ENCODE peak calls at places on chromosome 3, in ten cellular contexts. One of them, this sample, is unnamed.

GRCh38 chr3:94146455-94146854 is 83.6 kb downstream of the NSUN3 start:
- DNase-seq in IMR-90: no peak
- DNase-seq in adipocyte: no peak
- DNase-seq in BJ: no peak
- DNase-seq in PC-9: no peak
- DNase-seq in cardiac muscle cell: peak
- DNase-seq in cardiac fibroblast: peak
- DNase-seq in fibroblast of the aortic adventitia: no peak
- DNase-seq in mucosa of descending colon: no peak
- DNase-seq in tibial nerve: no peak
- DNase-seq in this sample: no peak

GRCh38 chr3:12938258-12938711 is 96.9 kb upstream of the RPL32 start:
- DNase-seq in fibroblast of the aortic adventitia: peak
- DNase-seq in IMR-90: peak
- DNase-seq in PC-9: no peak
- DNase-seq in adipocyte: peak
- DNase-seq in tibial nerve: peak
- DNase-seq in mucosa of descending colon: no peak
- DNase-seq in BJ: no peak
- DNase-seq in cardiac muscle cell: no peak
- DNase-seq in cardiac fibroblast: peak
- DNase-seq in this sample: no peak

GRCh38 chr3:197736491-197737318 is at the start of gene RUBCN:
- DNase-seq in mucosa of descending colon: peak
- DNase-seq in PC-9: peak
- DNase-seq in BJ: peak
- DNase-seq in cardiac fibroblast: peak
- DNase-seq in cardiac muscle cell: peak
- DNase-seq in fibroblast of the aortic adventitia: peak
- DNase-seq in adipocyte: peak
- DNase-seq in tibial nerve: peak
- DNase-seq in IMR-90: peak
- DNase-seq in this sample: peak

GRCh38 chr3:31185004-31185357 is 290.5 kb upstream of the GADL1 start:
- DNase-seq in cardiac fibroblast: peak
- DNase-seq in adipocyte: no peak
- DNase-seq in fibroblast of the aortic adventitia: peak
- DNase-seq in cardiac muscle cell: no peak
- DNase-seq in tibial nerve: no peak
- DNase-seq in BJ: no peak
- DNase-seq in PC-9: no peak
- DNase-seq in mucosa of descending colon: no peak
- DNase-seq in IMR-90: no peak
- DNase-seq in this sample: no peak

GRCh38 chr3:58419782-58420512 is 13.7 kb downstream of the PDHB start:
- DNase-seq in BJ: no peak
- DNase-seq in cardiac fibroblast: peak
- DNase-seq in tibial nerve: peak
- DNase-seq in PC-9: no peak
- DNase-seq in IMR-90: peak
- DNase-seq in adipocyte: no peak
- DNase-seq in mucosa of descending colon: peak
- DNase-seq in fibroblast of the aortic adventitia: peak
- DNase-seq in cardiac muscle cell: no peak
- DNase-seq in this sample: no peak

GRCh38 chr3:86702381-86702958 is 288.5 kb downstream of the VGLL3 start:
- DNase-seq in tibial nerve: no peak
- DNase-seq in BJ: no peak
- DNase-seq in fibroblast of the aortic adventitia: peak
- DNase-seq in PC-9: no peak
- DNase-seq in cardiac muscle cell: peak
- DNase-seq in cardiac fibroblast: peak
- DNase-seq in mucosa of descending colon: no peak
- DNase-seq in adipocyte: peak
- DNase-seq in IMR-90: peak
- DNase-seq in this sample: no peak

GRCh38 chr3:128426128-128426921 is 40.4 kb downstream of the DNAJB8 start:
- DNase-seq in mucosa of descending colon: peak
- DNase-seq in fibroblast of the aortic adventitia: peak
- DNase-seq in cardiac fibroblast: peak
- DNase-seq in cardiac muscle cell: peak
- DNase-seq in IMR-90: no peak
- DNase-seq in BJ: no peak
- DNase-seq in adipocyte: peak
- DNase-seq in tibial nerve: peak
- DNase-seq in PC-9: no peak
- DNase-seq in this sample: peak

GRCh38 chr3:150230037-150230436 is 178.1 kb upstream of the TSC22D2 start:
- DNase-seq in cardiac fibroblast: no peak
- DNase-seq in tibial nerve: no peak
- DNase-seq in IMR-90: no peak
- DNase-seq in adipocyte: no peak
- DNase-seq in cardiac muscle cell: no peak
- DNase-seq in PC-9: no peak
- DNase-seq in BJ: no peak
- DNase-seq in fibroblast of the aortic adventitia: no peak
- DNase-seq in mucosa of descending colon: no peak
- DNase-seq in this sample: no peak

GRCh38 chr3:183553263-183554026 is 2.1 kb downstream of the KLHL6 start:
- DNase-seq in tibial nerve: no peak
- DNase-seq in cardiac muscle cell: no peak
- DNase-seq in adipocyte: no peak
- DNase-seq in mucosa of descending colon: no peak
- DNase-seq in fibroblast of the aortic adventitia: no peak
- DNase-seq in cardiac fibroblast: no peak
- DNase-seq in PC-9: no peak
- DNase-seq in BJ: no peak
- DNase-seq in IMR-90: no peak
- DNase-seq in this sample: no peak

GRCh38 chr3:183551930-183552329 is 3.6 kb downstream of the KLHL6 start:
- DNase-seq in tibial nerve: no peak
- DNase-seq in cardiac fibroblast: no peak
- DNase-seq in BJ: no peak
- DNase-seq in fibroblast of the aortic adventitia: no peak
- DNase-seq in IMR-90: no peak
- DNase-seq in cardiac muscle cell: no peak
- DNase-seq in PC-9: no peak
- DNase-seq in adipocyte: no peak
- DNase-seq in mucosa of descending colon: no peak
- DNase-seq in this sample: no peak

GRCh38 chr3:183554377-183554776 is 1.1 kb downstream of the KLHL6 start:
- DNase-seq in cardiac fibroblast: no peak
- DNase-seq in BJ: no peak
- DNase-seq in fibroblast of the aortic adventitia: no peak
- DNase-seq in mucosa of descending colon: no peak
- DNase-seq in tibial nerve: no peak
- DNase-seq in IMR-90: no peak
- DNase-seq in cardiac muscle cell: no peak
- DNase-seq in PC-9: no peak
- DNase-seq in adipocyte: no peak
- DNase-seq in this sample: no peak

GRCh38 chr3:183560607-183561006 is 5.1 kb upstream of the KLHL6 start:
- DNase-seq in adipocyte: no peak
- DNase-seq in IMR-90: no peak
- DNase-seq in fibroblast of the aortic adventitia: no peak
- DNase-seq in BJ: no peak
- DNase-seq in cardiac muscle cell: no peak
- DNase-seq in PC-9: no peak
- DNase-seq in cardiac fibroblast: peak
- DNase-seq in mucosa of descending colon: peak
- DNase-seq in tibial nerve: no peak
- DNase-seq in this sample: no peak

DNA sequence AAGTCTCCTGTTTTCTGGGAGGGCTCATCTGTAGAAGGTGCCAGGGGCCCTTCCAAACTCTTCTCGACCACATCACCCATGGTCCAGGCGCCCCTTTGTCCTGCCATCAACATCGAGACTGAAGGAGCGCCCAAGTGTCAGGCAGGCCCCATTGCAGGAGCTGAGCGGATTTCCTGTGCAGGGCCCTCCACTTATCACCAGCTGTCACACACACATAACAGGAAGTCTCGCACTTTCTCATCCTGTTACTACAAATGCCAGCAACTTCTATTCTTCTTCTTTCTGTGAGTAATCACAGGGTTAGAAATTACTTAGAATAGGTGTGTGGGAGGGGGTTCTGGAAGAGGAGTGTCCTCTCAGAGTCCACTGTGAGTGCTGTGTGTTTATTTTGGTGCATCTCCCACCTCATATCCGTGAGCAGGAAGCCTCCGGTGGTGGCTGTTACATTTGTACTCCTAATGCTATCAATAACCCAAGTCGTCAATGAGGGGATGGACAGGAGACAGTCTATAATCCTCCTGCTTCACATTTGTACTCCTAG is at the start of gene KLHL6:
- DNase-seq in adipocyte: no peak
- DNase-seq in PC-9: no peak
- DNase-seq in IMR-90: no peak
- DNase-seq in mucosa of descending colon: peak
- DNase-seq in fibroblast of the aortic adventitia: no peak
- DNase-seq in cardiac muscle cell: no peak
- DNase-seq in cardiac fibroblast: peak
- DNase-seq in BJ: no peak
- DNase-seq in tibial nerve: peak
- DNase-seq in this sample: peak
- H3K4me3 ChIP-seq in adipocyte: no peak
- H3K4me3 ChIP-seq in PC-9: no peak
- H3K4me3 ChIP-seq in IMR-90: no peak
- H3K4me3 ChIP-seq in mucosa of descending colon: no peak
- H3K4me3 ChIP-seq in fibroblast of the aortic adventitia: no peak
- H3K4me3 ChIP-seq in cardiac muscle cell: no peak
- H3K4me3 ChIP-seq in cardiac fibroblast: no peak
- H3K4me3 ChIP-seq in BJ: no peak
- H3K4me3 ChIP-seq in tibial nerve: no peak
- H3K4me3 ChIP-seq in this sample: peak

GRCh38 chr3:190716961-190717360 is 145.5 kb downstream of the GMNC start:
- DNase-seq in tibial nerve: no peak
- DNase-seq in IMR-90: no peak
- DNase-seq in mucosa of descending colon: no peak
- DNase-seq in PC-9: no peak
- DNase-seq in fibroblast of the aortic adventitia: no peak
- DNase-seq in cardiac fibroblast: no peak
- DNase-seq in BJ: no peak
- DNase-seq in adipocyte: no peak
- DNase-seq in cardiac muscle cell: no peak
- DNase-seq in this sample: no peak

GRCh38 chr3:190722181-190722905 is 140.2 kb downstream of the GMNC start:
- DNase-seq in BJ: no peak
- DNase-seq in adipocyte: peak
- DNase-seq in tibial nerve: no peak
- DNase-seq in IMR-90: peak
- DNase-seq in cardiac muscle cell: no peak
- DNase-seq in PC-9: no peak
- DNase-seq in cardiac fibroblast: peak
- DNase-seq in fibroblast of the aortic adventitia: no peak
- DNase-seq in mucosa of descending colon: no peak
- DNase-seq in this sample: no peak

GRCh38 chr3:190718691-190719090 is 143.8 kb downstream of the GMNC start:
- DNase-seq in fibroblast of the aortic adventitia: peak
- DNase-seq in PC-9: no peak
- DNase-seq in mucosa of descending colon: no peak
- DNase-seq in tibial nerve: no peak
- DNase-seq in BJ: peak
- DNase-seq in IMR-90: peak
- DNase-seq in adipocyte: peak
- DNase-seq in cardiac fibroblast: peak
- DNase-seq in cardiac muscle cell: no peak
- DNase-seq in this sample: no peak

GRCh38 chr3:190721330-190721729 is 141.2 kb downstream of the GMNC start:
- DNase-seq in cardiac fibroblast: peak
- DNase-seq in BJ: no peak
- DNase-seq in mucosa of descending colon: no peak
- DNase-seq in adipocyte: no peak
- DNase-seq in fibroblast of the aortic adventitia: no peak
- DNase-seq in PC-9: no peak
- DNase-seq in tibial nerve: no peak
- DNase-seq in cardiac muscle cell: no peak
- DNase-seq in IMR-90: no peak
- DNase-seq in this sample: no peak

DNA sequence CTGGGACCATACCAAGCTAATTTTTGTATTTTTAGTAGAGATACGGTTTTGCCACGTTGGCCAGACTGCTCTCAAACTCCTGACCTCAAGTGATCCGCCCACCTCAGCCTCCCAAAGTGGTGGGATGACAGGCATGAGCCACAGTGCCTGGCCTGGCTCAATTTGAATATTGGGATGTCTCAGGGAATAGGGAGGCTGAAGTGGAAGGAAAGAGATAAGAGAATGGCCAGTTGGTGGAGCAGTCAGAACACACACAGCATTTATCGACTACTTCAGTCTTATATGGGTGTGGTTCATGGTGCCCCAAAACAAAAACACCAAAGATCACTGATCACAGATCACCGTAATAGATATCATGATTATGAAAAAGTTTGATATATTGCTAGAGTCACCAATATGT is 144.4 kb downstream of the GMNC start:
- DNase-seq in fibroblast of the aortic adventitia: no peak
- DNase-seq in IMR-90: no peak
- DNase-seq in tibial nerve: no peak
- DNase-seq in BJ: no peak
- DNase-seq in cardiac fibroblast: peak
- DNase-seq in adipocyte: no peak
- DNase-seq in mucosa of descending colon: no peak
- DNase-seq in cardiac muscle cell: no peak
- DNase-seq in PC-9: no peak
- DNase-seq in this sample: no peak
- H3K4me3 ChIP-seq in fibroblast of the aortic adventitia: peak
- H3K4me3 ChIP-seq in IMR-90: no peak
- H3K4me3 ChIP-seq in tibial nerve: no peak
- H3K4me3 ChIP-seq in BJ: no peak
- H3K4me3 ChIP-seq in cardiac fibroblast: no peak
- H3K4me3 ChIP-seq in adipocyte: peak
- H3K4me3 ChIP-seq in mucosa of descending colon: no peak
- H3K4me3 ChIP-seq in cardiac muscle cell: no peak
- H3K4me3 ChIP-seq in PC-9: no peak
- H3K4me3 ChIP-seq in this sample: no peak

GRCh38 chr3:191627064-191627463 is 166.1 kb downstream of the PYDC2 start:
- DNase-seq in PC-9: no peak
- DNase-seq in adipocyte: no peak
- DNase-seq in cardiac fibroblast: no peak
- DNase-seq in IMR-90: no peak
- DNase-seq in BJ: no peak
- DNase-seq in cardiac muscle cell: no peak
- DNase-seq in tibial nerve: no peak
- DNase-seq in fibroblast of the aortic adventitia: no peak
- DNase-seq in mucosa of descending colon: no peak
- DNase-seq in this sample: no peak
- H3K4me3 ChIP-seq in PC-9: no peak
- H3K4me3 ChIP-seq in adipocyte: no peak
- H3K4me3 ChIP-seq in cardiac fibroblast: no peak
- H3K4me3 ChIP-seq in IMR-90: no peak
- H3K4me3 ChIP-seq in BJ: no peak
- H3K4me3 ChIP-seq in cardiac muscle cell: no peak
- H3K4me3 ChIP-seq in tibial nerve: no peak
- H3K4me3 ChIP-seq in fibroblast of the aortic adventitia: no peak
- H3K4me3 ChIP-seq in mucosa of descending colon: no peak
- H3K4me3 ChIP-seq in this sample: no peak

DNA sequence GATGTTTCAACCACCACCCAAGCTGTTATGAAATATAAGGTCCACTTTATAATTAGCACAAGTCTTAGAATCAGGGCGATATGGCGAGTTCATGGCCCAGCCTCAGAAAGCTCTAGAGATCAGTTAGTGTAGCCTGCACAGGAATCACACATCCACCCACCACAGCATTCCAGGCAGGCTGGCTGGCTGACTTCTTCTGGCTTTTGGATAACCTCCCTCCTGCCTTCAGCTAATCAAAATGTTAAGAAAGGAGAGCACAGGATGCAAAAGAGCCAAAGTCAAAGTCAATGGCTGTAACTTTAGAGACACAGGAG is 15.3 kb downstream of the SH3BP5 start:
- DNase-seq in BJ: no peak
- DNase-seq in cardiac fibroblast: peak
- DNase-seq in IMR-90: peak
- DNase-seq in PC-9: no peak
- DNase-seq in cardiac muscle cell: no peak
- DNase-seq in fibroblast of the aortic adventitia: peak
- DNase-seq in tibial nerve: peak
- DNase-seq in adipocyte: peak
- DNase-seq in mucosa of descending colon: no peak
- DNase-seq in this sample: no peak
- H3K4me3 ChIP-seq in BJ: no peak
- H3K4me3 ChIP-seq in cardiac fibroblast: no peak
- H3K4me3 ChIP-seq in IMR-90: no peak
- H3K4me3 ChIP-seq in PC-9: no peak
- H3K4me3 ChIP-seq in cardiac muscle cell: no peak
- H3K4me3 ChIP-seq in fibroblast of the aortic adventitia: no peak
- H3K4me3 ChIP-seq in tibial nerve: no peak
- H3K4me3 ChIP-seq in adipocyte: peak
- H3K4me3 ChIP-seq in mucosa of descending colon: no peak
- H3K4me3 ChIP-seq in this sample: no peak

This sample was measured in CD8-positive, alpha-beta memory T cell.